ENCODE peak calls at places on chromosome 14, in four cellular contexts. X, U, T and Z are unnamed samples.
A peak's percentile ranks its signal among the peaks of the same experiment; 100 is the strongest.

GRCh38 chr14:33848706-33849454 is 102.0 kb downstream of the EGLN3 start:
- DNase-seq in X (no peak), U (peak; percentile 38), T (no peak), Z (no peak)

GRCh38 chr14:22886500-22887259 is 3.7 kb downstream of the REM2 start:
- DNase-seq in X (no peak), U (peak; percentile 93), T (peak; percentile 45), Z (peak; percentile 74)

GRCh38 chr14:75655235-75655634 is 5.4 kb downstream of the ERG28 start:
- DNase-seq in X (no peak), U (no peak), T (no peak), Z (no peak)

GRCh38 chr14:82385043-82385442 is 851.4 kb upstream of the SEL1L start:
- DNase-seq in X (no peak), U (no peak), T (no peak), Z (no peak)

GRCh38 chr14:29687071-29687765 is 240.4 kb downstream of the PRKD1 start:
- DNase-seq in X (no peak), U (no peak), T (no peak), Z (no peak)

GRCh38 chr14:38101679-38102078 is 106.0 kb upstream of the SSTR1 start:
- DNase-seq in X (no peak), U (no peak), T (no peak), Z (no peak)

GRCh38 chr14:23057757-23058653 is 685 bp upstream of the CDH24 start:
- DNase-seq in X (peak; percentile 80), U (peak; percentile 80), T (peak; percentile 40), Z (peak; percentile 94)

GRCh38 chr14:57390806-57391562 is 598 bp downstream of the NAA30 start:
- DNase-seq in X (peak; percentile 13), U (no peak), T (no peak), Z (peak; percentile 38)

GRCh38 chr14:71321556-71322315 is 414.5 kb downstream of the PCNX1 start:
- DNase-seq in X (no peak), U (no peak), T (no peak), Z (no peak)

GRCh38 chr14:103496776-103497175 is 25.9 kb downstream of the CKB start:
- DNase-seq in X (no peak), U (no peak), T (no peak), Z (no peak)

GRCh38 chr14:22850944-22851790 is 14.8 kb downstream of the MMP14 start:
- DNase-seq in X (peak; percentile 85), U (no peak), T (no peak), Z (no peak)

GRCh38 chr14:81096656-81097055 is 124.1 kb downstream of the GTF2A1 start:
- DNase-seq in X (no peak), U (no peak), T (no peak), Z (no peak)

DNA sequence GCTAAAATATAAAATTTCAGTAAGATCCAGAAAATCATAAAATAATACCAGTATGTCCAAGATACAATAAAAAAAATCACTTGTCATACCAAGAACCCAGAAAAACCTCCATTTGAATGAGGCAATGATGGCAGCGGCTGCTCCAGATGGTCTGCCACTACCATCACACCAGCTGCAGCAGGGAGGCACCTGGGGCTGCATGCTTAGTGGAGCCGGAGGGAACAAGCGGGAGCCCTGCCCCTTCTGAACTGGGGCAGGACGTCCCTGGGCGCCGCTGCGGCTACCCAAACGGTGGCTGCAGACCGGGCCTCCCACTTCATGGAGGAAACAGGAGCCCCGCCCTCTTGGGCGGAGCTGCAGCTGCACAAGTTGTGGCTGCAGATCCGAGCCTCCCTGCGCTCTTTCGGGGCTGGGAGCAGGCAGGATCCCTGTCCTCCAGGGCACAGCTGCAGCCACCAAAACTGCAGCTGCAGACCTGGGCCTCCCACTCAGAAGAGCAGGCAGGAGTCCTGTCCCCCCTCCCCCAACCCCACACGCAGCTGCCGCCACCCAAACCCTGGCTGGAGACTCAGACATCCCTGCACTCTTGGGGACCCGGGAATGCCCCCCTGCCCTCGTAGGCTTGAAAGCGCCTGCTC is 36.1 kb upstream of the OR5AU1 start:
- DNase-seq in X (peak; percentile 34), U (peak; percentile 47), T (no peak), Z (peak; percentile 56)
- TF ChIP-seq POLR2AphosphoS5 in X (peak; percentile 75), U (no peak), T (no peak), Z (no peak)

GRCh38 chr14:96920023-96920422 is 122.8 kb downstream of the VRK1 start:
- DNase-seq in X (peak; percentile 23), U (no peak), T (no peak), Z (no peak)
- TF ChIP-seq SPI1 in X (no peak), U (no peak), T (no peak), Z (no peak)

DNA sequence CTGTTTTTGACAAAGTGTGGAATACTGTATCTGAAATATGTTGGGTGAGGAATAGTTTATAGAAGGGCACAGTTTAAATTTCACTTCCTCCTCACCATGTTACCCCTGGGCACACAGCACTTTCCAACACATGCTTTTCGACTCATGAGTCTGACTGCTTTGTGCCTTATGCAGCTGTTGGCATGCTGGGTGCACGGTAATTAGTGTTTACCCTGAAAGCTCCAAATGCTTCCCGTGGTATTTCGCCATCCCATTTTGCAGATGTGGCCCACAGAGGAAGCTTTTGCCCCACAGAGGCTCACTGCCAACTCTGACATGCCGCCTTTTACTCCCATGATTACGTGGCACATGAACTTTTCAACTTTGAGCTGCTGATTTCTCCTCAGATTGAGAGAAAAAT is 168.6 kb downstream of the PRKCH start:
- DNase-seq in X (no peak), U (no peak), T (no peak), Z (no peak)
- TF ChIP-seq POLR2AphosphoS5 in X (peak; percentile 46), U (no peak), T (no peak), Z (no peak)

DNA sequence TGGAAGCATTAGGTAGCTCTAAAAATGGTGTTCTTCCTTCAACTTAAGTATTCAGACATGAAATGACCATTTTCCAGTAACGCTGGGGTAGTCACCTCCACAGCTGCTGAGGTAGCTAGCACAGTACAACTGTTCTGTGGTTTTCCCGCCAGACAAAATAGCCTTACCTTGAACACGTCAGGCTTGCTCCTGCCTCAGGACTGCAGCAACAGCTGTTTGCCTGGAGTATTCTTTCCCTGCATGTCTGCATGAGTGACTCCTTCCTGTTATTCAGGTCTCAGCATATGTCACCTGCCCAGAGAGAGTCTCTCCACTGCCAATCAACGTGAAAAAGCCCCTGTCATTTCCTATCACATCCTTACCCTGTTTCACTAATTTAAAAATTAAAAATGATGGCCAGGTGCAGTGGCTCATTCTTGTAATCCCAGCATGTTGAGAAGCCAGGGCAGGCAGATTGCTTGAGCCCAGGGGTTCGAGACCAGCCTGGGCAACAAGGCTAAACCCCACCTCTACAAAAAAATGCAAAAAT is 37.9 kb downstream of the WDR89 start:
- DNase-seq in X (no peak), U (no peak), T (no peak), Z (no peak)
- TF ChIP-seq SPI1 in X (no peak), U (no peak), T (no peak), Z (no peak)

GRCh38 chr14:90556666-90557450 is 160.0 kb downstream of the CALM1 start:
- DNase-seq in X (no peak), U (peak; percentile 81), T (no peak), Z (no peak)
- TF ChIP-seq POLR2AphosphoS5 in X (no peak), U (no peak), T (no peak), Z (no peak)

GRCh38 chr14:53840444-53840843 is 116.2 kb downstream of the BMP4 start:
- DNase-seq in X (no peak), U (no peak), T (no peak), Z (no peak)

GRCh38 chr14:53845813-53846693 is 110.6 kb downstream of the BMP4 start:
- DNase-seq in X (no peak), U (no peak), T (no peak), Z (no peak)

GRCh38 chr14:53847057-53847456 is 109.6 kb downstream of the BMP4 start:
- DNase-seq in X (no peak), U (no peak), T (no peak), Z (no peak)

GRCh38 chr14:53841109-53842099 is 115.2 kb downstream of the BMP4 start:
- DNase-seq in X (no peak), U (no peak), T (no peak), Z (no peak)

DNA sequence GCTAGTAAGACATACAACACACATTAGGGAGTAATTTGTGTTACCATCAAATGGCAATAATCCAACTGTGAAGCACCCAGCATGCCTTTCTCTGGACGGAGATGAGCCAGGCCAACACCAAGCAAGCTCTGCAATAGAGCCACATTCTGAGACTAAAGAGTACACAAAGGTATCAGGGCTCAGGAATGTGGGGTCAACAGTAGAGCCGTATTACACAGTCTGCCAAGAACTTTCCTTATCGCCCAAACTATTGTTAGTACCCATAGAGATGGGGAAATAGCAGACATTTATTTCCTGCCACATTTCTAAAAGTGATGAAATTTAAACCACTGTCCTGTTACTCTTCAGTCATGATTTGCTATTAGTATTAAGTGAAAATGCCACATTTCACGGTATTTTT is 113.7 kb downstream of the BMP4 start:
- DNase-seq in X (no peak), U (no peak), T (no peak), Z (no peak)
- TF ChIP-seq SPI1 in X (no peak), U (no peak), T (no peak), Z (no peak)

DNA sequence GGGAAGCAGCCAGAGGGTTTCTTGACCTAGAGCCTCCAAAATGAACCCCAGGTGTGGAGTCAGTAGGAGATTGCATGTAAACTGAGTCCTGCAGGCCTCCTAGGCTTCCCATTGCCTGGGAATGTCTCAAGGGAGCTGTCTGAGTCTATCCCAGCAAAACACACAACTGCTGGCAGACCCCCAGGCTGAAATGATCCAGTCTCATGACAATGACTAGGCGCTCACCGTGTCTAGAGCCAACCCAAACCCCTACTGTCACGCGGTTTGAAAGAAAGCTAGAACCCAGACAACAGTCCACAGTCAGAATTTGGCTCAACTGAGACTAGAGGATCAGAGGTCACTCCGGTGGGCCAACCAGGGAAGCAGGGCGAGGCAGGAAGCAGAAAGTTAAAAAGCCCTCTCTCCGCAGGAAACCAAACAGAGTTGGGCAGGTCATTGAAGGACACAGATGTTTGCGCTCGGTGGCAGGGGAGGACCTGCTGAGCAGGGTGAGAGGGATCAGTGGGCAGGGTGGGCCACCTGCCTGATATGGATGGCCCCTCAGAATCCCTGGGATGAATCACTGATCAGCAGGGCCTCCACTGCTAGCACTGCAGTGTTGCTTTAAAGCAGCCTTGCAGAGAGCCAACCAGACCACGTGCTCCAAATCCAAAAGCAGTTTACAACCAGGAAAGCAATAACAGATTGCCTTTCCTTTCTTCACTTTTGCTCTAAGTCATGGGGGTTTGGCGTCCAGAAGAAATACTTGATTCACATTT is 23.8 kb downstream of the ACTN1 start:
- DNase-seq in X (no peak), U (no peak), T (no peak), Z (no peak)
- TF ChIP-seq POLR2AphosphoS5 in X (no peak), U (no peak), T (no peak), Z (no peak)